ENCODE peak calls at places on chromosomes 4 and X, in four cellular contexts. Q, Y, R and B are unnamed samples.

GRCh38 chrX:43474321-43474720 is 181.8 kb upstream of the MAOA start:
- DNase-seq in Q (no peak), R (no peak), Y (no peak), B (no peak)

GRCh38 chrX:134717698-134718328 is 59.5 kb upstream of the PLAC1 start:
- DNase-seq in Q (no peak), Y (no peak), R (peak), B (no peak)

GRCh38 chrX:151899622-151900021 is 13.1 kb upstream of the MAGEA4 start:
- DNase-seq in Y (no peak), Q (no peak), R (peak), B (no peak)

GRCh38 chr4:128558896-128559669 is 250.4 kb upstream of the JADE1 start:
- DNase-seq in Q (no peak), R (peak), Y (no peak), B (no peak)

GRCh38 chr4:15809058-15809457 is 30.9 kb downstream of the CD38 start:
- DNase-seq in R (no peak), Y (no peak), Q (no peak), B (no peak)

GRCh38 chr4:41209901-41210300 is 4.4 kb downstream of the APBB2 start:
- DNase-seq in Q (no peak), R (no peak), Y (no peak), B (no peak)

GRCh38 chr4:38774181-38774580 is 8.6 kb downstream of the TLR10 start:
- DNase-seq in Y (no peak), Q (no peak), R (peak), B (no peak)

GRCh38 chrX:130079824-130080406 is 30.4 kb downstream of the ELF4 start:
- DNase-seq in Y (no peak), Q (no peak), R (peak), B (no peak)

GRCh38 chr4:65461781-65462180 is 208.5 kb downstream of the EPHA5 start:
- DNase-seq in Q (no peak), Y (no peak), R (no peak), B (no peak)

GRCh38 chrX:26651755-26652154 is 435.8 kb downstream of the MAGEB5 start:
- DNase-seq in Q (no peak), R (no peak), Y (no peak), B (no peak)

GRCh38 chr4:30912098-30912719 is 192.0 kb downstream of the PCDH7 start:
- DNase-seq in R (no peak), Q (no peak), Y (no peak), B (no peak)

GRCh38 chrX:10099411-10099810 is 57.4 kb upstream of the CLCN4 start:
- DNase-seq in Q (no peak), Y (no peak), R (no peak), B (no peak)

GRCh38 chr4:54961357-54961975 is 163.9 kb downstream of the KDR start:
- DNase-seq in R (peak), Y (no peak), Q (no peak), B (no peak)

GRCh38 chr4:21790437-21791029 is 158.0 kb downstream of the KCNIP4 start:
- DNase-seq in Y (no peak), Q (no peak), R (peak), B (no peak)

GRCh38 chr4:8468746-8469535 is 28.4 kb downstream of the TRMT44 start:
- DNase-seq in Q (no peak), R (peak), Y (peak), B (no peak)

GRCh38 chr4:171785392-171785791 is 27.8 kb upstream of the GALNTL6 start:
- DNase-seq in Y (no peak), R (no peak), Q (no peak), B (no peak)

GRCh38 chr4:97152159-97152558 is 991.1 kb downstream of the STPG2 start:
- DNase-seq in Q (no peak), R (no peak), Y (no peak), B (no peak)

GRCh38 chr4:111960241-111960667 is 185.0 kb upstream of the FAM241A start:
- DNase-seq in Y (no peak), Q (no peak), R (no peak), B (no peak)

GRCh38 chr4:78753091-78753490 is 23.1 kb upstream of the BMP2K start:
- DNase-seq in Y (no peak), Q (no peak), R (no peak), B (no peak)

GRCh38 chr4:153808175-153808574 is 19.3 kb upstream of the SFRP2 start:
- DNase-seq in Y (no peak), R (no peak), Q (no peak), B (no peak)

GRCh38 chr4:153804742-153805141 is 15.9 kb upstream of the SFRP2 start:
- DNase-seq in R (no peak), Y (no peak), Q (no peak), B (no peak)

GRCh38 chr4:153809916-153810810 is 21.3 kb upstream of the SFRP2 start:
- DNase-seq in Y (no peak), Q (no peak), R (no peak), B (no peak)

GRCh38 chr4:153809307-153809706 is 20.4 kb upstream of the SFRP2 start:
- DNase-seq in R (no peak), Y (no peak), Q (no peak), B (no peak)

DNA sequence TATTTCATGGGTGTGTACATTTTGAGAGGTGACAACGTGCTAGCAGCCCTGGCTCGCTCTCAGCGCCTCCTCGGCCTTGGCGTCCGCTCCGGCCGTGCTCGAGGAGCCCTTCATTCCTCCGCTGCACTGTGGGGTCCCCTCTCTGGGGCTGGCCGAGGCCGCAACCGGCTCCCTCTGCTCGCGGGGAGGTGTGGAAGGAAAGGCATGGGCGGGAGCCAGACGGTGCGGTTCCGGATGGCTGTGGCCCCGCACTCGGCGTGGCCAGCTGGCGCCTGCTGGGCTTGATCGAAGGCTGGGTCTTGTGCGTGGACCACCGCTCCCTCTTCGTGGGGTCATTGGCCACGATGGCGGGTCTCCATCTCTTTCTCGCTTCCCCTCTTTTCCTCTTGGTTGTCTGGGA is 17.2 kb upstream of the SFRP2 start:
- DNase-seq in R (no peak), Y (no peak), Q (no peak), B (no peak)
- TF ChIP-seq CTCF in R (no peak), Y (no peak), Q (no peak), B (no peak)

GRCh38 chrX:86121916-86122315 is 26.3 kb upstream of the DACH2 start:
- DNase-seq in Y (no peak), R (no peak), Q (no peak), B (no peak)
- TF ChIP-seq CTCF in Y (no peak), R (no peak), Q (no peak), B (no peak)

GRCh38 chrX:19986531-19986930 is 4.3 kb downstream of the BCLAF3 start:
- DNase-seq in R (no peak), Y (no peak), Q (no peak), B (no peak)

GRCh38 chrX:19990519-19991349 is at the start of gene BCLAF3:
- DNase-seq in Q (peak), R (peak), Y (peak), B (peak)

GRCh38 chrX:19987856-19988255 is 3.0 kb downstream of the BCLAF3 start:
- DNase-seq in R (no peak), Q (no peak), Y (no peak), B (no peak)

GRCh38 chrX:19990225-19990518 is 689 bp downstream of the BCLAF3 start:
- DNase-seq in R (no peak), Q (no peak), Y (no peak), B (no peak)

GRCh38 chrX:19991350-19991718 is 473 bp upstream of the BCLAF3 start:
- DNase-seq in R (no peak), Q (no peak), Y (no peak), B (no peak)
- TF ChIP-seq CTCF in R (no peak), Q (no peak), Y (no peak), B (no peak)

DNA sequence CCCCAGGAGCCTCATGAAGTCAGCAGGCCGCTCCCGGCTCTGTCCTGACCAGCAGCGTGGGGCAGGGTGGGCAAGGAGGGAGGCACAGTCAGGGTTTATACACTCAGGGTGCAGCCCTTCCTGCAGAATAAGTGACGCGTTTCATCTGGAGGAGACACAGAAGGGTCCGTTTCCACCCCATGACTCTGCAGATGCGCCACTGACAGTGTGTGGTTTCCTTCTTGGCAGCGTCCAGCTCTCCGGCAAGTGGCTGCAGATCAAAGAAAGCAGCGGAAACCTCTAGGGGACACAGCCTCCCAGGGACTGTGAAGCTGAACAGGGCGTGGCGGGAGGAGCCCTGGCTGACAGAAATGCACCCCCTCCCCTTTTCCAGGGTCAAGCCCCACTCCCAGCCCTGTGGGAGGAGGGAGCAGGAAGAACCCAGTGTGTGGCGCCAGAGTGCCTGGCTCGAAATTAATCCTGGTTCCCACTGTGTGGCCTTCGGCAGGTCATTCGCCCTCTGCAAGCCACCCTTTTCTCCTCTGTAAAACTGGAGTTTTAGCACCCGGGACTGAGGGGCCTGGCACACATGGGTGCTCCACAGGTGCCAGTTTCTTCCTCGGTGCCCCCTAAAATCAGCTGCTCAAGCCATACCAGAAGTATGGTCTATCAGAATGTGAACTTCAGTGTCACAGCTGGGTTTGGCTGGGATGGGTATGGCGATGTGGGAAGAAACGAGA is 17.3 kb upstream of the TBC1D14 start:
- DNase-seq in Y (peak), R (peak), Q (no peak), B (no peak)
- TF ChIP-seq CTCF in Y (no peak), R (peak), Q (no peak), B (no peak)

GRCh38 chrX:30939928-30940327 is 50.9 kb upstream of the TAB3 start:
- DNase-seq in R (no peak), Q (no peak), Y (no peak), B (no peak)

GRCh38 chrX:30931920-30932319 is 42.9 kb upstream of the TAB3 start:
- DNase-seq in Y (no peak), Q (no peak), R (no peak), B (no peak)

GRCh38 chrX:30938295-30938694 is 49.2 kb upstream of the TAB3 start:
- DNase-seq in Y (no peak), Q (no peak), R (no peak), B (no peak)

GRCh38 chrX:30930679-30931078 is 41.6 kb upstream of the TAB3 start:
- DNase-seq in Q (no peak), R (no peak), Y (no peak), B (no peak)

DNA sequence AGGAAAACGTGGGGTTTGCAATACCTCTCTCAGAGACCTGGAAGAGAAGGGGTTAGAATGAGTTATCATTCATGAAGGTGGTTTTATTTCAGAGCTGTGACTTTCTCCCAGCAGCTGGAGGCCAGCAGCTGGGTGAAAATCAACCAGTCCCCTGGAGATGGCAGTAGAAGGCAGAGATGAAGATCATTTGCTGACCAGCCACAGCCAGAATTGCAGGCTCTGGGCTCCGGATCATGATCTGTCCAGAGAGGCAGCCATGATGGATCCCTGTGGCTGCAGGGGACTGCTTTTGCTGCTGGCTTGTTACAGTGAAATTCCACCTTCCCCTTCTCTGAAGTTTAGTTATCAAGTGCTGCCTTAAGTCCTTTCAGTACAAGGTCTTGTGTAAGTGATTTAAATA is 46.9 kb upstream of the TAB3 start:
- DNase-seq in Q (no peak), R (peak), Y (peak), B (no peak)
- TF ChIP-seq CTCF in Q (no peak), R (peak), Y (no peak), B (no peak)

DNA sequence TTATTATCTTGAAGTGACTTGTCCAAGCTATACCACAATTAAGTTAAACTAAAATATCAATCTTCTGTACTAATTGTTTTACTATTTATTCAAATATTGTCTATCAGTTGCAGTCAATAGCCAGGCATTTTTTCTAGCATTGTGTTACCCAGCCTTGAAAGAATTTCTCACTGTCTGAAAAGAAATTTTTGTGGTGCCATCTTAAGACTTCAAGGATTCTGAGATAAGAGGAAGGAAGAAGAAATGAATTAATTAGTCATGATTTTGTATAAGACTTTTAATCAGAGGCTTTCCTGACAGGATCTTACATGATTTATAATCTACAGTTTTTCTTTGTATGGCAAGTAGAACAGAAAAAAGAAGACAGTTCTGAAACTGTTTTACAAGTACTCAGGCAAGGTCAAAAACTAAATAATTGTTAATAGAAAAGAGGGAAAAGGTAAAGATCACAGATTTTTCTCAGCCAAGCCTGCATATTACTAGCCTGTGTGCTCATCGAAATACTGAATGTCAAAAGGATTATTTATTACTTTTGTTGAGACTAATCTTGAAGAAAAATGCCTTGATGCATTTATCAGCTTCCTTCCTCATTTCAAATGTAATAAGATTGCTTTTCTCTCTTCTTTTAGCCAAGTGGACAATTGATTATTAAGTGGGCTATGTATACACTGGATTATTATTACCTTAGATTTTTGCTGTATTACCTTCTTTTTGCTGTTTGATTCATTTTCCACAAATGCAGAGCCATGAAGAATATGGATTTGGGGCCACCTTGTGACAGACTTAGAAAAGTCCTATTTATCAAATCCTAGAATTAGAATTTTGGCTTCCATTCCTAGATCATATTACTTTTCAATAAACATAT is 53.8 kb downstream of the CXCL1 start:
- DNase-seq in Y (no peak), R (peak), Q (no peak), B (no peak)
- TF ChIP-seq CTCF in Y (no peak), R (peak), Q (no peak), B (no peak)

DNA sequence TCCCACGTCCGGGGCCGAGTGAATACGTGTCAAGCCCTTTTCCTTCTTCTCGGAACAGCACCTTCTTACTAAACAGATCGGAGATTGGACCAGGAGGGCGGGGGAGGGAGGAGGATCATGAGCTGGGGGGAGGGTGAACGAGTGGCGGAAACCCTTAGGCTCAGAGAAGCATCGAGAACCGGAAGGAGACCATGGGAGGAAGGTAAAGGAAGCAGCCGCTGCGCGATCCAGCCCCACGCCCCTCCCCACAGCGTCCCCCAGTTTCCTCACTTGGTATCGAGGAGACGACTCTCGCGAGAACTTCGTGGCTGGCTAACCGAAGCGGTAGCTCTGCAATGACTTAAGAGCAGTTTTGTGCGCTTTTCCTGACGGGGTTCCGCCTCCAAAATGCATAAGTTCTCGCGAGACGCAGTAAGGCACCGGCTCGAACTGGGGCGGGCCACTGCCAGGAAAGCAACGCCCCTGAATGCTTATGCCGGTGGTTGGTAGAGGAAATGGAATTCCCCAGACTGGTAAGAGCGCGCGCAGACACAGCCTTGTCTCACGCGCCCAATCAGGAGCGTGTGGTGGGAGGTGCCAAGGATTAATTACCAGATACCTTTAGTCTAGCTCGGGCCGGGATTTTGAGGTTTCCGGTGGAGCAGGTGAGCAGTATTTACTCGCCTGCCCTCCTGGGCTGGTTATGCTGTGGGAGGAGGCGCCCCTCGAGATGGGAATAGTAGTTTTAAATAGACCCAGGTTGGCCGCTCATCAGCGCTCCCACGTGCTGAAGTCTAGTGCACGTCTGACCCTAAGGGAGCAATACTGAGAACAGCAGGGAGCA is 534 bp upstream of the UBE2D3 start:
- DNase-seq in R (peak), Y (peak), Q (peak), B (peak)
- TF ChIP-seq CTCF in R (no peak), Y (no peak), Q (no peak), B (no peak)

DNA sequence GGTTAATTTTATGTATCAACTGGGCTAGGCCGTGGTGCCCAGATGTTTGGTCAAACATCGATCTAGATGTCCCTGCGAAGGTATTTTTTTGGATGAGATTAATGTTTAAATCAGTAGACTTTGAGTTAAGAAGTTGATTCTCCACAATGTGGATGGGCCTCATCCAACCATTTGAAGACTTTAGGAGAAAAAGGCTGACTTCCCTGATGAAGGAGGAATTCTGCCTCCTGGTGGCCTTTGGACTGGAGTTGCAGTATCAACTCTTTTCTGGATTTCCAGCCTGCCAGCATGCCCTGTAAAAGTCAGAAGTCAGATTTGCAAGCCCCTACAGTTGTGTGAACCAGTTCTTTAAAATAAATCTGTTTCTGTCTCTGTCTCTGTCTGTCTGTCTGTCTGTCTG is 91.4 kb downstream of the STK32B start:
- DNase-seq in Q (no peak), Y (no peak), R (peak), B (no peak)
- TF ChIP-seq CTCF in Q (no peak), Y (no peak), R (peak), B (no peak)

GRCh38 chr4:139526928-139527327 is 29.1 kb downstream of the SETD7 start:
- DNase-seq in R (no peak), Y (no peak), Q (no peak), B (no peak)

GRCh38 chr4:139530833-139531427 is 25.1 kb downstream of the SETD7 start:
- DNase-seq in Q (no peak), R (peak), Y (peak), B (peak)

GRCh38 chr4:139524062-139524631 is 31.9 kb downstream of the SETD7 start:
- DNase-seq in Y (no peak), R (no peak), Q (no peak), B (no peak)

GRCh38 chr4:139525414-139525813 is 30.6 kb downstream of the SETD7 start:
- DNase-seq in Y (no peak), Q (no peak), R (no peak), B (no peak)

DNA sequence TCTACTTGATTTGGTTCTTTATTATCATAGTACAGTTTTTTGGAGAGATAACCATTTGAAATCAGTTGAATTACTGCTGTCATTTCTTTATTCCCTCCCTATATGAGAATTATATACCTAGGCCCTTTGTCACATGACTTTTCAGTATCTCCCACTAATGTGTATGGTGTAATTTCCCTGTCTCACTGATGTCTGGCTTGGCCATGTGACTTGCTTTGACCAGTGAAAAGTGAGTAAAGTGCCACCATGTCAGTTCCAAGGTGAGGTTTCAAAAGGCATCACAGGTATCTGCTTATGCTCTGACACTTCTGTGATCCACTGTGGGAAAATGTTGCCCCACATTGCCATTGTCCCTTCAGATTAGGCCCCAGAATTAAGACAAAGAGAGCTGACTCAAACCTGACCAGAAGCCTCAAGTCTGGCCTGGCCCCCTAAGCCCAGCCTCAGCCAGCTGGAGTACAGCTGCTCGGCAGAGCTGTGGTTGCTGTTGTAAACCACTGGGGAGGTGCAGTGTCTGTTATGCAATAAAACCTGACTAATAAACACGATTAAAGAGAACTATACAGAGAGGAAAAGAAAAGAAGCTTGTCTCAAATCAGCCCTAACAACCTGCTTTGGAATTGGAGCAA is 27.5 kb downstream of the SETD7 start:
- DNase-seq in Q (peak), R (peak), Y (peak), B (no peak)
- TF ChIP-seq CTCF in Q (no peak), R (no peak), Y (no peak), B (no peak)